ENCODE peak calls at places on chromosome 1, in six cellular contexts. O, G, S, V, X and C are unnamed samples.

GRCh38 chr1:29162476-29163138 is 19.1 kb downstream of the SRSF4 start:
- DNase-seq in O (peak; percentile 63), G (peak; percentile 20), S (no peak), V (no peak), X (no peak), C (no peak)

GRCh38 chr1:66951513-66951912 is 26.7 kb downstream of the MIER1 start:
- DNase-seq in O (peak; percentile 32), G (no peak), S (no peak), V (no peak), X (no peak), C (peak; percentile 89)

GRCh38 chr1:3708696-3709246 is 43.5 kb upstream of the CCDC27 start:
- DNase-seq in O (no peak), G (no peak), S (no peak), V (no peak), X (peak; percentile 61), C (no peak)

GRCh38 chr1:161987872-161988271 is 35.8 kb downstream of the OLFML2B start:
- DNase-seq in O (no peak), G (peak; percentile 14), S (no peak), V (no peak), X (no peak), C (no peak)

GRCh38 chr1:10339815-10340214 is 59.0 kb upstream of the PGD start:
- DNase-seq in O (peak; percentile 58), G (peak; percentile 10), S (no peak), V (peak; percentile 58), X (peak; percentile 67), C (peak; percentile 79)

GRCh38 chr1:67211589-67212563 is 45.6 kb downstream of the IL23R start:
- DNase-seq in O (peak; percentile 36), G (peak; percentile 13), S (no peak), V (peak; percentile 56), X (peak; percentile 74), C (peak; percentile 53)

GRCh38 chr1:7255303-7256058 is 470.2 kb downstream of the CAMTA1 start:
- DNase-seq in O (peak; percentile 84), G (no peak), S (no peak), V (no peak), X (no peak), C (peak; percentile 47)

GRCh38 chr1:1539310-1540014 is 962 bp downstream of the TMEM240 start:
- DNase-seq in O (peak; percentile 44), G (no peak), S (no peak), V (peak; percentile 79), X (peak; percentile 81), C (no peak)

GRCh38 chr1:6956488-6957159 is 171.4 kb downstream of the CAMTA1 start:
- DNase-seq in O (no peak), G (no peak), S (no peak), V (no peak), X (peak; percentile 81), C (no peak)

GRCh38 chr1:2209400-2210083 is 15.0 kb upstream of the FAAP20 start:
- DNase-seq in O (no peak), G (no peak), S (peak; percentile 80), V (no peak), X (no peak), C (no peak)

GRCh38 chr1:2236695-2237677 is 8.9 kb downstream of the SKI start:
- DNase-seq in O (no peak), G (no peak), S (peak; percentile 72), V (no peak), X (no peak), C (no peak)

GRCh38 chr1:209807509-209807908 is 1.6 kb upstream of the IRF6 start:
- DNase-seq in O (no peak), G (no peak), S (peak; percentile 11), V (no peak), X (no peak), C (no peak)

GRCh38 chr1:153643825-153644224 is 10.0 kb downstream of the CHTOP start:
- DNase-seq in O (no peak), G (no peak), S (no peak), V (no peak), X (no peak), C (no peak)

GRCh38 chr1:197557302-197557701 is 218.0 kb downstream of the DENND1B start:
- DNase-seq in O (peak; percentile 23), G (no peak), S (no peak), V (no peak), X (no peak), C (peak; percentile 5)

GRCh38 chr1:168396940-168397680 is 116.4 kb downstream of the TBX19 start:
- DNase-seq in O (no peak), G (no peak), S (no peak), V (no peak), X (no peak), C (no peak)

GRCh38 chr1:8202182-8202905 is 115.6 kb upstream of the SLC45A1 start:
- DNase-seq in O (peak; percentile 92), G (peak; percentile 54), S (peak; percentile 91), V (no peak), X (peak; percentile 48), C (peak; percentile 91)

GRCh38 chr1:156060937-156061636 is at the start of gene RAB25:
- DNase-seq in O (no peak), G (peak; percentile 89), S (no peak), V (no peak), X (peak; percentile 96), C (no peak)

DNA sequence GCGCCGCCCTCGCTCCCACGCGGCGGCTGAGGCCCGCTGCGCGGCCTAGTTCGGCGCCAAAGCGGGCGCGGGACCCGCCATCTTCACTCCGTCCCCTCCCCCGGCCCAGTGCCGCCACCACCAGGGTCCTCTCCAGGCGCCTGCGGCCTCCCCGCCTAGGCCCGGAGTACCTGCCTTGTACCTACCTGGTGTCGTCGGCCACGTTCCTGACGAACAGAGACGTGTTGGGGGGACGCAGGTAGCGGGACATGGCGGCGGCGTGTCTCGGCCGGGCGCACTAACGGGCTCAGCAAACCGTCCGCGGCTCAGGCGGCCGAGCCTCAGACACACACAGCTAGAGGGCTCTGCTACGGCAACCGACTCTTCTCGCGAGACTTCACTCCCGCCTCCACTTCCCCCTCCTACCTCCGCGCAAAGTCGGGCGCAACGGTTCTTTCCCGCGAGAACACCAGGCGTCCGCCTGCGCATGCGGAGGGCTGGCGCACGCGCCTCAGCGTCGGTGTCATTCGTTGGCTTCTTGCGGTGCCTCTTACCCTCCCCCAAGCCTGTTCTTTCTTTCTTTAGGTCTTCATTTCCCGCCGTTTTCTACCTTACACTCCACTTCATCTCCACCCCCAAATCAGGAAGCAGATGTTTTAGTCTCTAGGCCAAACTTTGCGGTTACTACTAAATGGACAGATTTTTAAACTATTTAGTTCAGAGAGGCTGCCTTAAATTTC is at the start of gene SRSF10:
- DNase-seq in O (peak; percentile 98), G (peak; percentile 99), S (peak; percentile 98), V (peak; percentile 99), X (peak; percentile 99), C (peak; percentile 97)
- TF ChIP-seq CTCF in O (no peak), G (peak; percentile 67), S (no peak), V (peak; percentile 29), X (peak; percentile 25), C (peak; percentile 51)

GRCh38 chr1:171738921-171739320 is 2.9 kb downstream of the VAMP4 start:
- DNase-seq in O (peak; percentile 61), G (no peak), S (no peak), V (no peak), X (no peak), C (no peak)

GRCh38 chr1:171741872-171742576 is at the start of gene VAMP4:
- DNase-seq in O (peak; percentile 75), G (peak; percentile 91), S (peak; percentile 90), V (peak; percentile 94), X (peak; percentile 95), C (peak; percentile 76)

GRCh38 chr1:171740356-171740863 is 1.5 kb downstream of the VAMP4 start:
- DNase-seq in O (no peak), G (no peak), S (no peak), V (no peak), X (no peak), C (no peak)

GRCh38 chr1:171740987-171741871 is 636 bp downstream of the VAMP4 start:
- DNase-seq in O (peak; percentile 40), G (peak; percentile 47), S (no peak), V (peak; percentile 41), X (peak; percentile 52), C (peak; percentile 11)

GRCh38 chr1:171739646-171740045 is 2.2 kb downstream of the VAMP4 start:
- DNase-seq in O (peak; percentile 54), G (no peak), S (no peak), V (no peak), X (no peak), C (no peak)
- H3K4me3 ChIP-seq in O (no peak overlapping the region), G (no peak overlapping the region), S (no peak overlapping the region), V (no peak overlapping the region), X (no peak overlapping the region), C (no peak overlapping the region)

DNA sequence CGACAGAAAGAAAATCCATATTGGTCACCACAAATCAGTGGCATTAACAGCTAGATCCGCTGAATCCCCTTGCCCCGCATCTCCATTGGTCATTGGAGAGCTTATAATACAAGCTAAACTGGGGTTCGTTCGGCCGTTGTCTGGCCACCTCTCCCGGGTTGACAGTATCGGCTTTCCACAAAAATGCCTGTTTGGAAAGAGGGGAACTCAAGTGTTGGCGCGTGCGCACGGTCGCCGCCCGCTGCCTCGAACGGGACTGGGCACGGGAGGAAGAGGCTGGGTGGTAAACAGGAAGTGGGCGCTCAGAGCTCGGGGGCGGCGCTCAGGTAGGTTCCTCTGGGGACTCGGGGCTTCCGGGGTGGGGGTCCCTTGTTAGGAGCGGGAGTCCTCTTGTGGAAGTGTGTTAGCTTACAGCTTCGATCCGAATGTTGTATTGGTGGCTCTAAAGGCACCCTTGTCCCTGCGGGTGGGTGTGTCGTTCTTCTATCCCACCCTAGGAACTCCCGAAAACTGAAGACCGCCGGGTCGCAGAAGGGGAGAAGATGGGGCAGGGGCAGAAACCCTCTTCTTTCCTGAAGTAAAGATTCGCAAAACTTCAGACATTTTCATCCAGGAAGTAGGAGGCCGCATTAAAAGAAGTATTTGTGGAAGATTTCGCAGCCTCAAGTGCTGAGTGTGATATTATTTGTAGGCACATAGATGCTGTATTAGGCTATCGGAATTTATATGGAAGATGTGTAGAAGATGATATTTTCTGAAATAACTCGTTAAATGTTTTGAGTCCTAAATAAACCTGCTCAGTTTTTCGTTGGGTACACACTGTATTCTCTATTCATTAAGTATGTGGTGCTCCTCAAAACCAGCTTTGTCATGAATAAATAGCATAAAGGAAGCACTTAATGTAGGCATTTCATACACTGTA is 988 bp downstream of the BROX start:
- DNase-seq in O (peak; percentile 92), G (peak; percentile 95), S (peak; percentile 96), V (peak; percentile 97), X (peak; percentile 97), C (peak; percentile 93)
- TF ChIP-seq CTCF in O (no peak), G (no peak), S (no peak), V (no peak), X (peak; percentile 29), C (peak; percentile 8)

GRCh38 chr1:58779837-58780585 is 3.8 kb downstream of the JUN start:
- DNase-seq in O (peak; percentile 81), G (peak; percentile 77), S (no peak), V (peak; percentile 25), X (peak; percentile 22), C (peak; percentile 63)
- H3K4me3 ChIP-seq in O (peak overlapping the region; percentile 96), G (peak overlapping the region; percentile 92), S (peak overlapping the region; percentile 88), V (no peak overlapping the region), X (no peak overlapping the region), C (peak overlapping the region; percentile 96)

GRCh38 chr1:169588785-169589485 is 2.7 kb upstream of the F5 start:
- DNase-seq in O (no peak), G (no peak), S (no peak), V (no peak), X (no peak), C (no peak)
- TF ChIP-seq CTCF in O (no peak), G (no peak), S (no peak), V (no peak), X (peak; percentile 19), C (no peak)